ENCODE peak calls at places on chromosomes 7 and 10, in ten cellular contexts. One of them, this sample, is unnamed. For H3K9me3, the result is how much of the 10 kb centered on the place peaks cover.

GRCh38 chr10:57663401-57663800 is 604.3 kb downstream of the IPMK start:
- DNase-seq in uterus: no peak
- DNase-seq in CD8-positive, alpha-beta T cell: no peak
- DNase-seq in H9: no peak
- DNase-seq in Peyer's patch: no peak
- DNase-seq in PC-3: no peak
- DNase-seq in cardiac muscle cell: no peak
- DNase-seq in kidney: no peak
- DNase-seq in lower lobe of right lung: no peak
- DNase-seq in neural progenitor cell: no peak
- DNase-seq in this sample: no peak

GRCh38 chr10:125605167-125605566 is 77.8 kb downstream of the TEX36 start:
- DNase-seq in neural progenitor cell: no peak
- DNase-seq in CD8-positive, alpha-beta T cell: no peak
- DNase-seq in cardiac muscle cell: no peak
- DNase-seq in lower lobe of right lung: no peak
- DNase-seq in Peyer's patch: no peak
- DNase-seq in H9: no peak
- DNase-seq in kidney: no peak
- DNase-seq in uterus: no peak
- DNase-seq in PC-3: no peak
- DNase-seq in this sample: no peak

GRCh38 chr10:66747451-66747850 is 178.4 kb upstream of the LRRTM3 start:
- DNase-seq in neural progenitor cell: no peak
- DNase-seq in PC-3: peak
- DNase-seq in lower lobe of right lung: no peak
- DNase-seq in CD8-positive, alpha-beta T cell: no peak
- DNase-seq in cardiac muscle cell: no peak
- DNase-seq in uterus: no peak
- DNase-seq in H9: no peak
- DNase-seq in Peyer's patch: no peak
- DNase-seq in kidney: no peak
- DNase-seq in this sample: no peak

GRCh38 chr10:784759-785538 is 95.5 kb upstream of the DIP2C start:
- DNase-seq in PC-3: peak
- DNase-seq in CD8-positive, alpha-beta T cell: no peak
- DNase-seq in Peyer's patch: no peak
- DNase-seq in H9: peak
- DNase-seq in neural progenitor cell: peak
- DNase-seq in uterus: peak
- DNase-seq in lower lobe of right lung: peak
- DNase-seq in cardiac muscle cell: peak
- DNase-seq in kidney: peak
- DNase-seq in this sample: no peak

GRCh38 chr7:45702751-45703150 is 128.6 kb downstream of the ADCY1 start:
- DNase-seq in Peyer's patch: no peak
- DNase-seq in cardiac muscle cell: no peak
- DNase-seq in neural progenitor cell: no peak
- DNase-seq in CD8-positive, alpha-beta T cell: no peak
- DNase-seq in H9: peak
- DNase-seq in lower lobe of right lung: no peak
- DNase-seq in uterus: no peak
- DNase-seq in PC-3: no peak
- DNase-seq in kidney: no peak
- DNase-seq in this sample: no peak

GRCh38 chr10:693506-693905 is 4.0 kb upstream of the DIP2C start:
- DNase-seq in neural progenitor cell: no peak
- DNase-seq in cardiac muscle cell: no peak
- DNase-seq in lower lobe of right lung: no peak
- DNase-seq in PC-3: peak
- DNase-seq in H9: no peak
- DNase-seq in CD8-positive, alpha-beta T cell: no peak
- DNase-seq in Peyer's patch: no peak
- DNase-seq in uterus: no peak
- DNase-seq in kidney: no peak
- DNase-seq in this sample: no peak

GRCh38 chr7:91030680-91031079 is 233.6 kb upstream of the FZD1 start:
- DNase-seq in uterus: no peak
- DNase-seq in Peyer's patch: no peak
- DNase-seq in PC-3: no peak
- DNase-seq in H9: no peak
- DNase-seq in kidney: no peak
- DNase-seq in lower lobe of right lung: no peak
- DNase-seq in CD8-positive, alpha-beta T cell: no peak
- DNase-seq in cardiac muscle cell: no peak
- DNase-seq in neural progenitor cell: no peak
- DNase-seq in this sample: no peak

GRCh38 chr7:138125598-138126111 is 49.4 kb downstream of the AKR1D1 start:
- DNase-seq in uterus: no peak
- DNase-seq in neural progenitor cell: no peak
- DNase-seq in kidney: no peak
- DNase-seq in cardiac muscle cell: no peak
- DNase-seq in Peyer's patch: no peak
- DNase-seq in H9: no peak
- DNase-seq in CD8-positive, alpha-beta T cell: no peak
- DNase-seq in lower lobe of right lung: no peak
- DNase-seq in PC-3: peak
- DNase-seq in this sample: no peak

GRCh38 chr7:2530076-2530967 is 10.7 kb downstream of the LFNG start:
- DNase-seq in cardiac muscle cell: no peak
- DNase-seq in PC-3: peak
- DNase-seq in neural progenitor cell: peak
- DNase-seq in kidney: peak
- DNase-seq in uterus: no peak
- DNase-seq in H9: no peak
- DNase-seq in Peyer's patch: peak
- DNase-seq in lower lobe of right lung: peak
- DNase-seq in CD8-positive, alpha-beta T cell: peak
- DNase-seq in this sample: peak

GRCh38 chr10:72692057-72692891 is at the start of gene MCU:
- DNase-seq in lower lobe of right lung: peak
- DNase-seq in cardiac muscle cell: peak
- DNase-seq in CD8-positive, alpha-beta T cell: peak
- DNase-seq in H9: peak
- DNase-seq in Peyer's patch: peak
- DNase-seq in kidney: peak
- DNase-seq in PC-3: peak
- DNase-seq in neural progenitor cell: peak
- DNase-seq in uterus: peak
- DNase-seq in this sample: peak

GRCh38 chr10:129978322-129978721 is 14.2 kb upstream of the EBF3 start:
- DNase-seq in uterus: no peak
- DNase-seq in PC-3: no peak
- DNase-seq in Peyer's patch: no peak
- DNase-seq in CD8-positive, alpha-beta T cell: no peak
- DNase-seq in cardiac muscle cell: no peak
- DNase-seq in neural progenitor cell: no peak
- DNase-seq in lower lobe of right lung: no peak
- DNase-seq in kidney: no peak
- DNase-seq in H9: no peak
- DNase-seq in this sample: no peak

GRCh38 chr7:74282748-74283459 is 6.3 kb upstream of the CLIP2 start:
- DNase-seq in PC-3: no peak
- DNase-seq in kidney: no peak
- DNase-seq in H9: peak
- DNase-seq in CD8-positive, alpha-beta T cell: no peak
- DNase-seq in neural progenitor cell: peak
- DNase-seq in Peyer's patch: no peak
- DNase-seq in uterus: no peak
- DNase-seq in lower lobe of right lung: no peak
- DNase-seq in cardiac muscle cell: no peak
- DNase-seq in this sample: no peak

GRCh38 chr10:2978111-2978510 is 89.2 kb upstream of the PFKP start:
- DNase-seq in H9: no peak
- DNase-seq in kidney: no peak
- DNase-seq in Peyer's patch: no peak
- DNase-seq in uterus: no peak
- DNase-seq in cardiac muscle cell: peak
- DNase-seq in CD8-positive, alpha-beta T cell: no peak
- DNase-seq in neural progenitor cell: peak
- DNase-seq in lower lobe of right lung: no peak
- DNase-seq in PC-3: peak
- DNase-seq in this sample: no peak

GRCh38 chr10:110269641-110270318 is 34.9 kb downstream of the SMNDC1 start:
- DNase-seq in kidney: no peak
- DNase-seq in PC-3: no peak
- DNase-seq in H9: no peak
- DNase-seq in neural progenitor cell: no peak
- DNase-seq in lower lobe of right lung: no peak
- DNase-seq in Peyer's patch: no peak
- DNase-seq in uterus: no peak
- DNase-seq in CD8-positive, alpha-beta T cell: no peak
- DNase-seq in cardiac muscle cell: peak
- DNase-seq in this sample: no peak

GRCh38 chr7:139523199-139523941 is at the start of gene CLEC2L:
- DNase-seq in PC-3: no peak
- DNase-seq in H9: no peak
- DNase-seq in CD8-positive, alpha-beta T cell: no peak
- DNase-seq in lower lobe of right lung: no peak
- DNase-seq in cardiac muscle cell: peak
- DNase-seq in neural progenitor cell: peak
- DNase-seq in kidney: no peak
- DNase-seq in uterus: no peak
- DNase-seq in Peyer's patch: no peak
- DNase-seq in this sample: no peak

GRCh38 chr7:87369216-87369615 is 23.8 kb downstream of the CROT start:
- DNase-seq in PC-3: no peak
- DNase-seq in CD8-positive, alpha-beta T cell: no peak
- DNase-seq in lower lobe of right lung: no peak
- DNase-seq in neural progenitor cell: no peak
- DNase-seq in H9: no peak
- DNase-seq in Peyer's patch: peak
- DNase-seq in uterus: no peak
- DNase-seq in kidney: no peak
- DNase-seq in cardiac muscle cell: no peak
- DNase-seq in this sample: no peak

DNA sequence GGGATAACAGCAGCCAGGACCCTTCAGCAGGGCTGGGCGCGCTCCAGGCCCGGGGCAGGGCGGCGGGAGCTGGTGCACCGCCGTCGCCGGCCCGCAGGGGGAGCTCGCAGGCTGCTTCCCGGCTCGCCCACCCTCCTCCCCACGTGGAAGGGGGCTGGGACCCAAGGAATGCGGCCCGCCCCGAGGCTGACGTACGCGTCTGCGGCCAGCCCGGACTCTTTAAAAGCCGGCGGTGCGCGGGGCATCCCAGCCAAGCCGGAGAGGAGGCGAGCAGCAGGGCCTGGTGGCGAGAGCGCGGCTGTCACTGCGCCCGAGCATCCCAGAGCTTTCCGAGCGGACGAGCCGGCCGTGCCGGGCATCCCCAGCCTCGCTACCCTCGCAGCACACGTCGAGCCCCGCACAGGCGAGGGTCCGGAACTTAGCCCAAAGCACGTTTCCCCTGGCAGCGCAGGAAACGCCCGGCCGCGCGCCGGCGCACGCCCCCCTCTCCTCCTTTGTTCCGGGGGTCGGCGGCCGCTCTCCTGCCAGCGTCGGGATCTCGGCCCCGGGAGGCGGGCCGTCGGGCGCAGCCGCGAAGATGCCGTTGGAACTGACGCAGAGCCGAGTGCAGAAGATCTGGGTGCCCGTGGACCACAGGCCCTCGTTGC is at the start of gene PFKFB3:
- DNase-seq in cardiac muscle cell: peak
- DNase-seq in uterus: peak
- DNase-seq in neural progenitor cell: peak
- DNase-seq in H9: peak
- DNase-seq in kidney: peak
- DNase-seq in PC-3: peak
- DNase-seq in CD8-positive, alpha-beta T cell: peak
- DNase-seq in lower lobe of right lung: peak
- DNase-seq in Peyer's patch: peak
- DNase-seq in this sample: peak
- H3K27ac ChIP-seq in cardiac muscle cell: peak
- H3K27ac ChIP-seq in uterus: peak
- H3K27ac ChIP-seq in neural progenitor cell: peak
- H3K27ac ChIP-seq in H9: no peak
- H3K27ac ChIP-seq in kidney: peak
- H3K27ac ChIP-seq in PC-3: peak
- H3K27ac ChIP-seq in CD8-positive, alpha-beta T cell: peak
- H3K27ac ChIP-seq in lower lobe of right lung: peak
- H3K27ac ChIP-seq in Peyer's patch: peak
- H3K27ac ChIP-seq in this sample: peak

GRCh38 chr7:105585850-105586500 is 4.7 kb upstream of the EFCAB10 start:
- DNase-seq in neural progenitor cell: no peak
- DNase-seq in cardiac muscle cell: no peak
- DNase-seq in lower lobe of right lung: no peak
- DNase-seq in Peyer's patch: no peak
- DNase-seq in uterus: no peak
- DNase-seq in PC-3: no peak
- DNase-seq in kidney: no peak
- DNase-seq in CD8-positive, alpha-beta T cell: no peak
- DNase-seq in H9: no peak
- DNase-seq in this sample: no peak
- TF ChIP-seq CTCF in neural progenitor cell: no peak
- TF ChIP-seq CTCF in cardiac muscle cell: no peak
- TF ChIP-seq CTCF in lower lobe of right lung: no peak
- TF ChIP-seq CTCF in Peyer's patch: no peak
- TF ChIP-seq CTCF in uterus: no peak
- TF ChIP-seq CTCF in PC-3: no peak
- TF ChIP-seq CTCF in kidney: no peak
- TF ChIP-seq CTCF in CD8-positive, alpha-beta T cell: no peak
- TF ChIP-seq CTCF in H9: no peak
- TF ChIP-seq CTCF in this sample: no peak

GRCh38 chr7:106339513-106340246 is 54.9 kb upstream of the NAMPT start:
- DNase-seq in cardiac muscle cell: no peak
- DNase-seq in PC-3: no peak
- DNase-seq in lower lobe of right lung: no peak
- DNase-seq in CD8-positive, alpha-beta T cell: no peak
- DNase-seq in neural progenitor cell: no peak
- DNase-seq in H9: no peak
- DNase-seq in kidney: no peak
- DNase-seq in Peyer's patch: no peak
- DNase-seq in uterus: no peak
- DNase-seq in this sample: no peak
- H3K9me3 ChIP-seq in cardiac muscle cell: under half
- H3K9me3 ChIP-seq in PC-3: under half
- H3K9me3 ChIP-seq in lower lobe of right lung: under half
- H3K9me3 ChIP-seq in CD8-positive, alpha-beta T cell: under half
- H3K9me3 ChIP-seq in neural progenitor cell: under half
- H3K9me3 ChIP-seq in H9: under half
- H3K9me3 ChIP-seq in kidney: under half
- H3K9me3 ChIP-seq in Peyer's patch: under half
- H3K9me3 ChIP-seq in uterus: under half
- H3K9me3 ChIP-seq in this sample: under half

DNA sequence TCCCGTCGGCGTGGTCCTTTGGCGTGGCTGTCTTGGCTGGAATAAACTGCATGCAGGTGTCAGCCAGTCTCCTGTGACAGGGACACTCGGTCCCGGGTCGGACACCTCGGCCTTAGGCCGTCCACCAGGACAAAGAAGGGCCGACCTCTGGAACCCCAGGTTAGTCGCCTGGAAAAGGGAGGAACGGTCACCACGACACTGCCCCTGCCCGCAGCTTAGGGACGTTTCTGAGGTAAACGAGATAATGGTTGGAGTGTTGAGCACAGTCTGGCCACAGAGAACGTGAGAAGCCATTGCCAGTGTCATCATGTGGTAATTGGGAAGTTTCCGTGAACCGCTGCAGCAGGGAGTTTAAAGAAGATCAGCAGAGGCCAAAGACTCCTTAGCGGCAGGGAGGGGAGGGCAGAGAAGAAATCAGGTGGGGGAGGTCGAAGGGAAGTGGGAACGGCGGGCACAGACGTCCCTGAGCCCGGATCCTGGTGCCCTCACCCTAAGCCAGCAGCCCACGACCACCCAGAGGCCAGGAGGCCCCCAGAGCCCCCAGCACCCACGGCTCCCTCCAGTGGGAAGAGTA is 73.5 kb upstream of the FAM20C start:
- DNase-seq in PC-3: no peak
- DNase-seq in cardiac muscle cell: no peak
- DNase-seq in neural progenitor cell: no peak
- DNase-seq in Peyer's patch: peak
- DNase-seq in H9: no peak
- DNase-seq in lower lobe of right lung: no peak
- DNase-seq in kidney: no peak
- DNase-seq in uterus: no peak
- DNase-seq in CD8-positive, alpha-beta T cell: no peak
- DNase-seq in this sample: no peak
- H3K27ac ChIP-seq in PC-3: no peak
- H3K27ac ChIP-seq in cardiac muscle cell: no peak
- H3K27ac ChIP-seq in neural progenitor cell: no peak
- H3K27ac ChIP-seq in Peyer's patch: peak
- H3K27ac ChIP-seq in H9: no peak
- H3K27ac ChIP-seq in lower lobe of right lung: peak
- H3K27ac ChIP-seq in kidney: no peak
- H3K27ac ChIP-seq in uterus: no peak
- H3K27ac ChIP-seq in CD8-positive, alpha-beta T cell: no peak
- H3K27ac ChIP-seq in this sample: no peak